ENCODE peak calls at places on chromosomes 3 and 15, in seven cellular contexts. X is osteoblast, J is stomach, W is cardiac fibroblast, A is B cell, G is tibial artery, Q is neural progenitor cell. L is an unnamed sample.

GRCh38 chr3:186826316-186826977 is 16.1 kb upstream of the ADIPOQ start:
- DNase-seq in X (peak), J (no peak), W (no peak), A (no peak), G (no peak), Q (peak), L (no peak)

GRCh38 chr3:55408193-55408826 is 78.8 kb downstream of the WNT5A start:
- DNase-seq in X (no peak), J (no peak), W (no peak), A (no peak), G (no peak), Q (no peak), L (no peak)

GRCh38 chr3:70312336-70312735 is at the start of gene MDFIC2:
- DNase-seq in X (peak), J (no peak), W (no peak), A (no peak), G (no peak), Q (no peak), L (no peak)

GRCh38 chr15:45114076-45114750 is at the start of the genes DUOX2 and DUOXA2:
- DNase-seq in X (peak), J (peak), W (no peak), A (peak), G (no peak), Q (peak), L (no peak)

GRCh38 chr3:36477655-36478054 is 97.4 kb downstream of the STAC start:
- DNase-seq in X (no peak), J (no peak), W (no peak), A (no peak), G (no peak), Q (no peak), L (peak)

GRCh38 chr15:68261241-68261640 is 16.3 kb upstream of the FEM1B start:
- DNase-seq in X (no peak), J (no peak), W (no peak), A (no peak), G (no peak), Q (no peak), L (no peak)

GRCh38 chr3:52062499-52062898 is 6.1 kb upstream of the DUSP7 start:
- DNase-seq in X (peak), J (no peak), W (peak), A (no peak), G (no peak), Q (no peak), L (peak)

GRCh38 chr15:101372960-101373525 is 78.0 kb upstream of the SNRPA1 start:
- DNase-seq in X (no peak), J (no peak), W (no peak), A (no peak), G (no peak), Q (no peak), L (no peak)

GRCh38 chr15:51731549-51732267 is 5.7 kb downstream of the LYSMD2 start:
- DNase-seq in X (no peak), J (peak), W (peak), A (peak), G (no peak), Q (no peak), L (peak)

GRCh38 chr3:147680820-147681488 is 271.8 kb downstream of the ZIC1 start:
- DNase-seq in X (no peak), J (no peak), W (peak), A (no peak), G (no peak), Q (no peak), L (no peak)

GRCh38 chr15:61755461-61755860 is 304.8 kb downstream of the VPS13C start:
- DNase-seq in X (no peak), J (no peak), W (no peak), A (no peak), G (no peak), Q (no peak), L (no peak)

GRCh38 chr3:42489937-42490227 is 12.6 kb upstream of the VIPR1 start:
- DNase-seq in X (no peak), J (no peak), W (no peak), A (no peak), G (no peak), Q (no peak), L (no peak)

GRCh38 chr3:186953011-186953487 is 22.7 kb downstream of the ST6GAL1 start:
- DNase-seq in X (no peak), J (no peak), W (peak), A (no peak), G (no peak), Q (no peak), L (peak)

GRCh38 chr15:83844742-83845141 is 190.8 kb downstream of the ADAMTSL3 start:
- DNase-seq in X (no peak), J (no peak), W (no peak), A (no peak), G (no peak), Q (no peak), L (peak)

GRCh38 chr15:44501768-44502366 is 35.1 kb upstream of the EIF3J start:
- DNase-seq in X (peak), J (no peak), W (peak), A (peak), G (no peak), Q (peak), L (peak)

GRCh38 chr3:184156522-184156955 is 1.4 kb downstream of the DVL3 start:
- DNase-seq in X (peak), J (no peak), W (peak), A (peak), G (peak), Q (peak), L (peak)

GRCh38 chr3:23202921-23203650 is at the start of gene UBE2E2:
- DNase-seq in X (peak), J (peak), W (peak), A (peak), G (peak), Q (peak), L (peak)

GRCh38 chr3:183698318-183698731 is 728 bp downstream of the YEATS2 start:
- DNase-seq in X (peak), J (no peak), W (peak), A (peak), G (no peak), Q (peak), L (peak)

GRCh38 chr3:117439812-117440211 is 730.2 kb downstream of the TUSC7 start:
- DNase-seq in X (no peak), J (no peak), W (peak), A (no peak), G (no peak), Q (peak), L (peak)

GRCh38 chr3:66496731-66497130 is 4.1 kb downstream of the LRIG1 start:
- DNase-seq in X (no peak), J (no peak), W (no peak), A (no peak), G (no peak), Q (no peak), L (no peak)

GRCh38 chr3:57752307-57752706 is 3.8 kb upstream of the SLMAP start:
- DNase-seq in X (no peak), J (no peak), W (peak), A (no peak), G (no peak), Q (no peak), L (peak)

GRCh38 chr3:58071480-58071971 is 63.3 kb downstream of the FLNB start:
- DNase-seq in X (peak), J (no peak), W (no peak), A (no peak), G (no peak), Q (no peak), L (no peak)

GRCh38 chr3:196422976-196423781 is 9.0 kb downstream of the UBXN7 start:
- DNase-seq in X (peak), J (peak), W (peak), A (no peak), G (no peak), Q (no peak), L (peak)

GRCh38 chr3:16467368-16467767 is 46.1 kb downstream of the RFTN1 start:
- DNase-seq in X (no peak), J (no peak), W (no peak), A (peak), G (no peak), Q (no peak), L (no peak)

GRCh38 chr3:186164696-186165095 is 55.8 kb upstream of the ETV5 start:
- DNase-seq in X (no peak), J (no peak), W (no peak), A (no peak), G (no peak), Q (no peak), L (no peak)

DNA sequence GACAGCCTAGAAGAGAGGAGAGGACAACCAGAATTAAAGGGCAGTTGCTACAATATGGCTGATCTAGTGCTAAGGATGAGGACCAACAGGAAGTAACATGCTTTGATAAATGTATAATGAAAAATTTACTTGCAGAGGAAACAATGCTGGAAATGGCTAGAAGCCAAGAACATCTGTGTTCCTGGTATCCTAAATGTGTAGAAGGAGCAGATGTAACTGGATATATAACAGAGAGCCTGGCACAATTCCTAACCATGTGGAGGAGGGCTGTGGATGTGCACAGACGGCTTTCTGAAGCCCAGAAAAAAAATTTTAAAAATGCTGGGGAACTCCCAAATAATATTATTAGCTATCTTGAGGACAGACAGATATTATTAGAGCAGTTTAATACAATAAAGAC is 159.4 kb upstream of the GBE1 start:
- DNase-seq in X (no peak), J (no peak), W (peak), A (no peak), G (no peak), Q (no peak), L (peak)
- TF ChIP-seq CTCF in X (no peak), J (no peak), W (no peak), A (no peak), G (no peak), Q (no peak), L (no peak)

GRCh38 chr3:113746069-113746954 is at the start of gene NAA50:
- DNase-seq in X (peak), J (peak), W (peak), A (peak), G (peak), Q (peak), L (peak)
- TF ChIP-seq CTCF in X (no peak), J (no peak), W (no peak), A (no peak), G (no peak), Q (no peak), L (no peak)

DNA sequence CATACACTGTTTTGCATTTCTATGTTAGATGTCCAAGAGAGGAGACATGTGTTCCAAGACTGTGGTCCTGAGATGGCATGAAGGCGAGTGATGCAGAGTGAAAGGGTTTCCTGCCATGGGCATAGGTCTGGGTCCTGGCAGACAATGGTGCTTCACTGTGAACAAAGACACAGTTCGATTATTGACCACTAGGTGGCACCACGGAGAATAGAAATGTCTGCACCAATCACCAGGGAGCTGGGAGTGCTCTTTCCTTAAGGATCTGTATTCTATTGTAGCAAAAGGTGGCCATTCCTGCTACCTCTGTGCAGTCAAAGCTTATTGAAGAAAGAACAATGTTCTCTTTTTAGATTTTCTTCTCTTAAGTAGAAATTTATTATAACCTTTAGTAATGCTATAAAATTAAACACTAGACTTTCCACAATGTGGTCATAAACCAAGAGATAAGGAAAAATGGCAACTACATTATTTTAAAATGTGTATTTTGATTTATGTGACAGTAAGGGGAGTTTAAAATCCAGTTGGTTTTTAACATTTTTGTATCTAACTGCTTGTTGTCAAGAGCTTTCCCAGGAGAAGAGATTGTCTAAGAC is 88.7 kb downstream of the GABRG3 start:
- DNase-seq in X (no peak), J (no peak), W (peak), A (peak), G (no peak), Q (peak), L (no peak)
- TF ChIP-seq CTCF in X (peak), J (no peak), W (peak), A (peak), G (peak), Q (peak), L (peak)

DNA sequence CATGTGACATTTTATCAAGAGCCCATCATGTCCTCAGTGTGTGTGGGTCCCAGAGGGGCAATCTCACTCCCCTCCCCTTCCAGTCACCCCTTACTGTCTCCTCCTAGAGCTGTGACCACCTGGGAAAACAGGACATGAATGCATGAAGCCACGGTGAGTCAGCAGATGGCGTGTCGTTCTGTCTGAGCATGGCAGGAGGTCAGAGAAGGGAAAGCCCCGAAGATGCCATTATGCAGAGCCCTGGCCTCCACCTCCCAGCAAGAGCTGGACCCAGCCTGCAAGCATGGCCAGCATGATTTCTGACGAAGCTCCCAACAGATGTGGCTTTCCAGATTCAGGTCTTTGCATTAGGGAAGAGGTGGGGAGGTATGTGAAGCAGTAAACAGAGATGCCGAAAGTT is 118.4 kb downstream of the TLE3 start:
- DNase-seq in X (no peak), J (no peak), W (no peak), A (no peak), G (no peak), Q (peak), L (no peak)
- TF ChIP-seq CTCF in X (no peak), J (no peak), W (no peak), A (no peak), G (no peak), Q (no peak), L (no peak)

GRCh38 chr3:4494807-4495200 is 1.7 kb downstream of the ITPR1 start:
- DNase-seq in X (peak), J (no peak), W (no peak), A (no peak), G (no peak), Q (no peak), L (no peak)

GRCh38 chr3:4493931-4494806 is 1.0 kb downstream of the ITPR1 start:
- DNase-seq in X (peak), J (no peak), W (peak), A (no peak), G (no peak), Q (peak), L (peak)

GRCh38 chr3:4491873-4492239 is 1.3 kb upstream of the ITPR1 start:
- DNase-seq in X (no peak), J (no peak), W (no peak), A (no peak), G (no peak), Q (no peak), L (no peak)

GRCh38 chr3:4493008-4493930 is at the start of gene ITPR1:
- DNase-seq in X (peak), J (peak), W (peak), A (peak), G (peak), Q (peak), L (peak)

DNA sequence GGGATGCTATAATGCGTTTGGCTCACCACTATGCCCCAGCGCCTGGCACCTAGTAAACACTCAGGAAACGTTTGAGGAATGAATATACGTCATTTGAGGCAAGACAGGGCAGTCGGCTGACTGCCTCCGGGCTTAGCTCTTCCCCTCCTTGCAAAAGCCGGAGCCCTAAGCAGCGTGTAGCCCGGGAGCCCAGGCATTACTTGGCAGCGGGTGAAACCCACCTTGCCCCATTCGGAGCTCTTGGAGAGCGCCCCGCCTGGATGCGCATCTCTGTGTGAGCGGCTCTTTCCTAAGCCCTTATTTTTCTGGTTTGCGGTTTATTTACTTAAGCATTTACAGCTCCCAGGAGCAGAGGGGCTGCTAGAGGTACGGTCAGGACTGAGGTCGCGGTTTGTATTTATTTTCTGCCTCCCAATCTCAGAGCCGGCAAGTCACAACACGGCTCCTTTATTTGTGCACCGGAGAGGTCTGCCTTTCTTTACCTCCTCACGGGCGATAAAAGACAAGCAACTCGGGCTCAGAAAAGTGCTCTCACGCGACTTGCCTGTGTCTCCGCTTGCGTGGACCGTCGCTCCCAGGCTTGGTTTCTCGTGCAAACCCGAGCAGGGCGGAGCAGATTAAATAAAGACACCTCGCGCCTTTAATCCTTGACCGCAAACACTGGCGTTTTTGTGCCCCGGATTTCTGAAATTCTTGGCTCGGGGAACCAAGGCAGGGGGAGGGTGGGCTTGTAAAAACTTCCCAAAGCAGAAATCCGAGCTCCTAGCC is 724 bp upstream of the ITPR1 start:
- DNase-seq in X (peak), J (peak), W (peak), A (no peak), G (peak), Q (peak), L (peak)
- TF ChIP-seq CTCF in X (no peak), J (no peak), W (no peak), A (no peak), G (no peak), Q (peak), L (no peak)

GRCh38 chr3:89699771-89700170 is 592.4 kb downstream of the EPHA3 start:
- DNase-seq in X (no peak), J (no peak), W (no peak), A (no peak), G (no peak), Q (no peak), L (no peak)
- TF ChIP-seq CTCF in X (no peak), J (no peak), W (no peak), A (no peak), G (no peak), Q (no peak), L (no peak)

L was measured in fibroblast of villous mesenchyme.